ENCODE peak calls at places on chromosomes 5 and 9, in seven cellular contexts. N is A549, Y is fibroblast of lung, E is mammary epithelial cell, J is PC-3, O is upper lobe of left lung, L is upper lobe of right lung. Q is an unnamed sample. For H3K4me1, the result is how much of the 10 kb centered on the place peaks cover.

GRCh38 chr5:174295736-174296481 is 250.4 kb downstream of the NSG2 start:
- DNase-seq in N (no peak), Y (peak), E (no peak), J (no peak), O (no peak), L (no peak), Q (no peak)

GRCh38 chr5:14882658-14883580 is 11.3 kb upstream of the ANKH start:
- DNase-seq in N (no peak), Y (no peak), E (no peak), J (peak), O (no peak), L (no peak), Q (no peak)

GRCh38 chr5:79974896-79975295 is 16.2 kb downstream of the MTX3 start:
- DNase-seq in N (no peak), Y (peak), E (peak), J (peak), O (no peak), L (no peak), Q (no peak)

GRCh38 chr5:126450388-126450787 is 27.2 kb downstream of the GRAMD2B start:
- DNase-seq in N (no peak), Y (peak), E (peak), J (no peak), O (no peak), L (no peak), Q (peak)

GRCh38 chr5:135482383-135482933 is 30.3 kb upstream of the TIFAB start:
- DNase-seq in N (no peak), Y (no peak), E (no peak), J (no peak), O (no peak), L (no peak), Q (no peak)

GRCh38 chr9:98708103-98708932 is 417 bp downstream of the GABBR2 start:
- DNase-seq in N (peak), Y (no peak), E (no peak), J (no peak), O (no peak), L (no peak), Q (no peak)

GRCh38 chr9:96009690-96010477 is 134.4 kb downstream of the ERCC6L2 start:
- DNase-seq in N (no peak), Y (peak), E (peak), J (peak), O (no peak), L (no peak), Q (peak)

GRCh38 chr9:89606049-89606481 is 1.3 kb downstream of the GADD45G start:
- DNase-seq in N (peak), Y (peak), E (peak), J (peak), O (peak), L (peak), Q (peak)

GRCh38 chr5:176847155-176847554 is 36.8 kb downstream of the UNC5A start:
- DNase-seq in N (no peak), Y (no peak), E (no peak), J (no peak), O (no peak), L (no peak), Q (no peak)

GRCh38 chr5:79935992-79936643 is 54.9 kb downstream of the MTX3 start:
- DNase-seq in N (no peak), Y (no peak), E (no peak), J (no peak), O (no peak), L (no peak), Q (no peak)

GRCh38 chr5:66224273-66224672 is 80.2 kb downstream of the SREK1 start:
- DNase-seq in N (no peak), Y (no peak), E (no peak), J (no peak), O (no peak), L (no peak), Q (no peak)

GRCh38 chr5:171453988-171454387 is 34.5 kb downstream of the FGF18 start:
- DNase-seq in N (no peak), Y (no peak), E (no peak), J (no peak), O (no peak), L (no peak), Q (no peak)

GRCh38 chr5:90983148-90983547 is 400.0 kb downstream of the ARRDC3 start:
- DNase-seq in N (peak), Y (peak), E (peak), J (peak), O (no peak), L (no peak), Q (no peak)

GRCh38 chr9:90793729-90794128 is 7.9 kb upstream of the SYK start:
- DNase-seq in N (no peak), Y (no peak), E (no peak), J (no peak), O (no peak), L (no peak), Q (no peak)

GRCh38 chr5:159095218-159095617 is 4.5 kb downstream of the EBF1 start:
- DNase-seq in N (no peak), Y (no peak), E (no peak), J (no peak), O (no peak), L (no peak), Q (no peak)

GRCh38 chr9:112479221-112479620 is 7.4 kb upstream of the KIAA1958 start:
- DNase-seq in N (no peak), Y (no peak), E (no peak), J (no peak), O (no peak), L (no peak), Q (no peak)

GRCh38 chr5:17213938-17214337 is 3.5 kb upstream of the BASP1 start:
- DNase-seq in N (no peak), Y (no peak), E (no peak), J (no peak), O (no peak), L (no peak), Q (no peak)

GRCh38 chr5:123476696-123477095 is 35.3 kb upstream of the CSNK1G3 start:
- DNase-seq in N (no peak), Y (no peak), E (no peak), J (no peak), O (no peak), L (no peak), Q (no peak)

GRCh38 chr9:114775981-114776380 is 29.9 kb downstream of the TNFSF15 start:
- DNase-seq in N (no peak), Y (peak), E (no peak), J (no peak), O (no peak), L (no peak), Q (no peak)

GRCh38 chr9:21770877-21771560 is 31.4 kb upstream of the MTAP start:
- DNase-seq in N (peak), Y (peak), E (peak), J (peak), O (no peak), L (no peak), Q (no peak)

GRCh38 chr5:143094087-143094511 is 309.4 kb downstream of the NR3C1 start:
- DNase-seq in N (no peak), Y (peak), E (peak), J (no peak), O (no peak), L (no peak), Q (no peak)

GRCh38 chr5:69007086-69007672 is 86.6 kb upstream of the SLC30A5 start:
- DNase-seq in N (no peak), Y (no peak), E (no peak), J (no peak), O (no peak), L (no peak), Q (no peak)

GRCh38 chr5:69007726-69008368 is 86.0 kb upstream of the SLC30A5 start:
- DNase-seq in N (peak), Y (peak), E (peak), J (peak), O (peak), L (no peak), Q (peak)

GRCh38 chr5:69010443-69010842 is 83.4 kb upstream of the SLC30A5 start:
- DNase-seq in N (no peak), Y (no peak), E (no peak), J (no peak), O (no peak), L (no peak), Q (no peak)

GRCh38 chr5:69004127-69004526 is 89.7 kb upstream of the SLC30A5 start:
- DNase-seq in N (no peak), Y (no peak), E (no peak), J (no peak), O (no peak), L (no peak), Q (no peak)

DNA sequence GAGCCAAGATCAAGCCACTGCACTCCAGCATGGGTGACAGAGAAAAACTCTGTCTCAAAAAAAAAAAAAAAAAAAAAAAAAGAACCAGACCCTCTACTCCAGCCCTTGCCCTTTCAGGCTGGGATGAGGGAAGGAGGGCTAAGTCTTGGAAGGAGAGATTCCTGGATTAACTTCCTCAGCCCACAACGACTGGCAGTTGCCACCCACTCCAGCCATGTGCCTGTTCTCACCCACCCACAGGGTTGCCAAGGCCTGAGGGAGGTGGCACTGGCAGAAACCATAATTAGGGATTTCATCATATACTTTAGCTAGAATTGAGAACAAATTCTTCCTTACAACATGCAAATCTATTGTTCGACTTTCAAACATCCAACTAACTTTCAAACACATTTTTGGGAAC is 87.8 kb upstream of the SLC30A5 start:
- DNase-seq in N (no peak), Y (no peak), E (no peak), J (no peak), O (no peak), L (no peak), Q (no peak)
- H3K27ac ChIP-seq in N (no peak), Y (no peak), E (no peak), J (no peak), O (no peak), L (no peak), Q (no peak)

GRCh38 chr5:7396169-7397004 is 449 bp downstream of the ADCY2 start:
- DNase-seq in N (no peak), Y (peak), E (no peak), J (peak), O (no peak), L (no peak), Q (peak)

GRCh38 chr5:7393921-7394799 is 1.8 kb upstream of the ADCY2 start:
- DNase-seq in N (no peak), Y (no peak), E (no peak), J (no peak), O (no peak), L (no peak), Q (no peak)

GRCh38 chr5:7395432-7396168 is at the start of gene ADCY2:
- DNase-seq in N (no peak), Y (no peak), E (no peak), J (no peak), O (no peak), L (no peak), Q (no peak)

GRCh38 chr5:7397005-7397546 is 1.1 kb downstream of the ADCY2 start:
- DNase-seq in N (no peak), Y (peak), E (no peak), J (no peak), O (no peak), L (no peak), Q (peak)

DNA sequence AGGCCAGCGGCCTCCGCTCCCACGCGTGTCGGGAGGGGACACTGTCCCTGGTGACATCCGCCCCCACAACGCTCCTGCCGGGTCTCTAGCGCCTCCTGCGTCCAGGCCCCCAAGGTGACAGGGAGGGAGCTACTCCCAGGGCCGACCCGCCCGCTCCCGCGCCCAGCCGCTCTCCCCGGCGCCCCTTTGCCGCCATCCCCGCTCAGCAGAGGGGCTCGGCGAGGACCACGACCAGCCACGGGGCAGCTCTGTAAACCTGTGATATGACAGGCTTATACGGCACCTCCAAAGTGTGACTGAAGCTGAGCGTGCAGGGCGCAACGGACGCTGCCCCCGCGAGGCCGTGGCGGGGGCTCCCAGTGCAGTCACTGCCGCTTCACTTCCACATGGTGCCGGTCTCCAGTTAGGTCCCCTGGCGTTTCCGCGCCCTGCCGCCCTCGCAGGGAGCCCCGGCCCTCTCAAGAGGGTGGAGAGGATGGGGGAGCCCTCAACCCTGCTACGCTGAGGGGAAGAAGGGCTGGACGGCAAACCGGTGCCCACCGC is 978 bp upstream of the ADCY2 start:
- DNase-seq in N (no peak), Y (no peak), E (no peak), J (no peak), O (no peak), L (no peak), Q (no peak)
- H3K4me3 ChIP-seq in N (no peak), Y (no peak), E (no peak), J (no peak), O (peak), L (no peak), Q (no peak)

DNA sequence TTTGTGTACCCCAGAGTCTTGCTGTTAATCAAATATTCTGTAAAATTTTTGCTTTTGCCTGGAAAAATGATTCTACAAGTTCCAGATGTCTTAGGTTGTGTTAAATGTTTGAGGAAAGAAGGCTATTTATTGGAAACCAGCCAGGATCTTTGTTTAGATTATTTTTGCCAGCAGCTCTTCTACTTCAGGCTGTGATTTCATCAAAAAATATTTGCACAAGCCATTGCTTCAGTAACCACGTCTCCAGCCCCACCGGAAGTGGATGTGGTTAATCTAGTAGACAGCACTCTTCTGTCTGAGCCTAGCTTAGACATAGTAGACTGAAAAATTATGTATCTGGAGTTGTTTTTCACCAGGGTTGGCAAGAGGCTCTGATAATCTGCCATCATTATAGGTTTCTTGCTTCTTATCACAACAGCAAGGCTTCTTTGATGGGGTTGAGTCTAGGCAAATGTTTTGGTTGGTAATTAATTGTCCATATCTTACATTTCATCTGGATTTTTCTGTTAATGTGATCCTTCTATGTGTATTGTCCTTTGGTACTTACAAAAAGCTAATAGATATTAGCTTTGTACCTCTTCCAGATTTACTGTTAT is 17.1 kb downstream of the KCTD16 start:
- DNase-seq in N (peak), Y (peak), E (peak), J (peak), O (peak), L (peak), Q (peak)
- H3K4me1 ChIP-seq in N (half or more), Y (under half), E (under half), J (under half), O (under half), L (under half), Q (under half)

GRCh38 chr9:117492476-117492875 is 77.6 kb upstream of the ASTN2 start:
- DNase-seq in N (no peak), Y (no peak), E (no peak), J (no peak), O (no peak), L (no peak), Q (no peak)
- H3K27ac ChIP-seq in N (no peak), Y (no peak), E (no peak), J (no peak), O (no peak), L (no peak), Q (no peak)

Q was measured in small intestine.